ENCODE peak calls at places on chromosomes 2 and 18, in six cellular contexts. J, N, M, W, F and Y are unnamed samples.

GRCh38 chr2:72118951-72119350 is 28.7 kb downstream of the CYP26B1 start:
- DNase-seq in J (no peak), N (no peak), M (no peak), W (no peak), F (no peak), Y (no peak)

GRCh38 chr2:72127401-72128058 is 20.1 kb downstream of the CYP26B1 start:
- DNase-seq in J (no peak), N (no peak), M (no peak), W (no peak), F (no peak), Y (no peak)

GRCh38 chr18:50011813-50012445 is 183.0 kb downstream of the MYO5B start:
- DNase-seq in J (no peak), N (no peak), M (no peak), W (no peak), F (no peak), Y (no peak)

GRCh38 chr18:70627100-70627802 is 338.4 kb downstream of the SOCS6 start:
- DNase-seq in J (no peak), N (no peak), M (no peak), W (no peak), F (no peak), Y (no peak)

GRCh38 chr2:132585982-132586608 is 83.9 kb downstream of the LYPD1 start:
- DNase-seq in J (no peak), N (no peak), M (no peak), W (no peak), F (no peak), Y (no peak)

GRCh38 chr2:191705084-191705483 is 27.1 kb downstream of the NABP1 start:
- DNase-seq in J (no peak), N (no peak), M (no peak), W (no peak), F (no peak), Y (no peak)

GRCh38 chr2:29070542-29070941 is 3.8 kb downstream of the PCARE start:
- DNase-seq in J (no peak), N (no peak), M (no peak), W (no peak), F (no peak), Y (no peak)

GRCh38 chr2:17262854-17263253 is 255.4 kb downstream of the RAD51AP2 start:
- DNase-seq in J (no peak), N (no peak), M (no peak), W (no peak), F (no peak), Y (no peak)

GRCh38 chr2:151347904-151348303 is 9.5 kb upstream of the TNFAIP6 start:
- DNase-seq in J (no peak), N (no peak), M (no peak), W (no peak), F (no peak), Y (no peak)

GRCh38 chr2:228878138-228878537 is 392.9 kb downstream of the PID1 start:
- DNase-seq in J (no peak), N (no peak), M (no peak), W (no peak), F (no peak), Y (no peak)

GRCh38 chr2:61520261-61520660 is 17.9 kb downstream of the XPO1 start:
- DNase-seq in J (no peak), N (no peak), M (no peak), W (no peak), F (no peak), Y (no peak)

GRCh38 chr18:7566587-7567486 is at the start of gene PTPRM:
- DNase-seq in J (peak), N (no peak), M (no peak), W (peak), F (peak), Y (peak)

GRCh38 chr18:62088146-62088545 is 98.7 kb downstream of the PIGN start:
- DNase-seq in J (no peak), N (no peak), M (no peak), W (no peak), F (no peak), Y (no peak)

GRCh38 chr2:142877265-142877756 is at the start of gene KYNU:
- DNase-seq in J (no peak), N (no peak), M (no peak), W (no peak), F (no peak), Y (no peak)

GRCh38 chr2:189836644-189837043 is 52.4 kb downstream of the PMS1 start:
- DNase-seq in J (no peak), N (no peak), M (no peak), W (no peak), F (no peak), Y (no peak)

GRCh38 chr2:20077411-20077940 is 26.0 kb upstream of the LAPTM4A start:
- DNase-seq in J (no peak), N (no peak), M (no peak), W (no peak), F (no peak), Y (no peak)

GRCh38 chr2:180728928-180729559 is 251.4 kb upstream of the UBE2E3 start:
- DNase-seq in J (no peak), N (no peak), M (no peak), W (no peak), F (no peak), Y (no peak)

GRCh38 chr18:56652802-56653201 is 1.6 kb downstream of the WDR7 start:
- DNase-seq in J (no peak), N (no peak), M (no peak), W (no peak), F (no peak), Y (no peak)

GRCh38 chr2:5482929-5483331 is 209.3 kb upstream of the SOX11 start:
- DNase-seq in J (peak), N (no peak), M (no peak), W (no peak), F (no peak), Y (no peak)

GRCh38 chr18:58088723-58089074 is 44.7 kb downstream of the NEDD4L start:
- DNase-seq in J (no peak), N (no peak), M (no peak), W (no peak), F (no peak), Y (no peak)

GRCh38 chr2:66665124-66665984 is 230.4 kb downstream of the MEIS1 start:
- DNase-seq in J (no peak), N (no peak), M (no peak), W (no peak), F (no peak), Y (no peak)

GRCh38 chr2:138495384-138495783 is 6.2 kb upstream of the SPOPL start:
- DNase-seq in J (no peak), N (no peak), M (no peak), W (no peak), F (no peak), Y (peak)

GRCh38 chr2:209970711-209971110 is 31.7 kb upstream of the RPE start:
- DNase-seq in J (no peak), N (no peak), M (no peak), W (no peak), F (no peak), Y (no peak)